ENCODE peak calls at places on chromosomes 4 and X, in five cellular contexts. E is NCI-H748 treated with DMSO at 0.1 percent for 48 hours, P is iris pigment epithelial cell, V is hippocampal formation, N is Right ventricle myocardium superior. K is an unnamed sample.

GRCh38 chrX:21813612-21814368 is 25.6 kb upstream of the MBTPS2 start:
- DNase-seq in E (no peak), P (no peak), V (no peak), N (no peak), K (no peak)

GRCh38 chr4:17468638-17469221 is 43.2 kb downstream of the QDPR start:
- DNase-seq in E (no peak), P (peak; percentile 40), V (no peak), N (no peak), K (no peak)

GRCh38 chr4:15006416-15007024 is 4.2 kb downstream of the CPEB2 start:
- DNase-seq in E (no peak), P (no peak), V (no peak), N (no peak), K (no peak)

GRCh38 chrX:77749695-77750094 is 36.3 kb downstream of the ATRX start:
- DNase-seq in E (no peak), P (peak; percentile 89), V (no peak), N (no peak), K (peak; percentile 55)

GRCh38 chr4:81003549-81004240 is 26.8 kb upstream of the BMP3 start:
- DNase-seq in E (no peak), P (no peak), V (no peak), N (no peak), K (no peak)

GRCh38 chr4:25938251-25939186 is 24.5 kb downstream of the SMIM20 start:
- DNase-seq in E (no peak), P (peak; percentile 64), V (no peak), N (peak; percentile 71), K (no peak)

GRCh38 chrX:54794795-54795194 is 3.3 kb downstream of the ITIH6 start:
- DNase-seq in E (no peak), P (no peak), V (no peak), N (no peak), K (no peak)

GRCh38 chr4:151260526-151260925 is 16.4 kb upstream of the PRSS48 start:
- DNase-seq in E (no peak), P (no peak), V (no peak), N (no peak), K (no peak)

GRCh38 chr4:123967360-123967759 is 570.8 kb downstream of the SPRY1 start:
- DNase-seq in E (no peak), P (no peak), V (no peak), N (no peak), K (no peak)

GRCh38 chr4:185379326-185380295 is 16.1 kb downstream of the LRP2BP start:
- DNase-seq in E (no peak), P (peak; percentile 17), V (no peak), N (no peak), K (no peak)

GRCh38 chrX:12917753-12918152 is 11.3 kb downstream of the TLR8 start:
- DNase-seq in E (no peak), P (no peak), V (no peak), N (no peak), K (no peak)

GRCh38 chrX:39261446-39262147 is 460.3 kb downstream of the MID1IP1 start:
- DNase-seq in E (peak; percentile 59), P (peak; percentile 45), V (no peak), N (no peak), K (peak; percentile 41)

K was measured in SJSA1.